ENCODE peak calls at places on chromosomes 3 and 15, in five cellular contexts. One of them, this sample, is unnamed.

GRCh38 chr3:42025388-42026138 is 63.7 kb upstream of the ULK4 start:
- DNase-seq in fibroblast of pulmonary artery: peak; percentile 98
- DNase-seq in fibroblast of the aortic adventitia: peak; percentile 98
- DNase-seq in Panc1: no peak
- DNase-seq in stimulated activated CD8-positive, alpha-beta memory T cell treated with anti-CD3 and anti-CD28 coated beads, Interleukin-7, amount 100 ng/mL, for 4 hours: no peak
- DNase-seq in this sample: peak; percentile 94

GRCh38 chr3:113242091-113242581 is 30.8 kb downstream of the BOC start:
- DNase-seq in fibroblast of pulmonary artery: peak; percentile 49
- DNase-seq in Panc1: no peak
- DNase-seq in stimulated activated CD8-positive, alpha-beta memory T cell treated with anti-CD3 and anti-CD28 coated beads, Interleukin-7, amount 100 ng/mL, for 4 hours: no peak
- DNase-seq in fibroblast of the aortic adventitia: peak; percentile 32
- DNase-seq in this sample: peak; percentile 85

GRCh38 chr15:67937153-67937761 is 97.4 kb upstream of the RNU6-1 start:
- DNase-seq in stimulated activated CD8-positive, alpha-beta memory T cell treated with anti-CD3 and anti-CD28 coated beads, Interleukin-7, amount 100 ng/mL, for 4 hours: no peak
- DNase-seq in Panc1: no peak
- DNase-seq in fibroblast of pulmonary artery: no peak
- DNase-seq in fibroblast of the aortic adventitia: no peak
- DNase-seq in this sample: no peak

GRCh38 chr15:70504305-70504951 is 258.9 kb downstream of the UACA start:
- DNase-seq in stimulated activated CD8-positive, alpha-beta memory T cell treated with anti-CD3 and anti-CD28 coated beads, Interleukin-7, amount 100 ng/mL, for 4 hours: no peak
- DNase-seq in Panc1: no peak
- DNase-seq in fibroblast of pulmonary artery: peak; percentile 69
- DNase-seq in fibroblast of the aortic adventitia: peak; percentile 90
- DNase-seq in this sample: peak; percentile 74

GRCh38 chr3:187954486-187955075 is 199.4 kb upstream of the LPP start:
- DNase-seq in fibroblast of the aortic adventitia: peak; percentile 74
- DNase-seq in Panc1: no peak
- DNase-seq in fibroblast of pulmonary artery: no peak
- DNase-seq in stimulated activated CD8-positive, alpha-beta memory T cell treated with anti-CD3 and anti-CD28 coated beads, Interleukin-7, amount 100 ng/mL, for 4 hours: no peak
- DNase-seq in this sample: no peak

GRCh38 chr3:62154457-62155148 is 218.7 kb downstream of the FEZF2 start:
- DNase-seq in Panc1: no peak
- DNase-seq in fibroblast of pulmonary artery: no peak
- DNase-seq in stimulated activated CD8-positive, alpha-beta memory T cell treated with anti-CD3 and anti-CD28 coated beads, Interleukin-7, amount 100 ng/mL, for 4 hours: no peak
- DNase-seq in fibroblast of the aortic adventitia: no peak
- DNase-seq in this sample: no peak

GRCh38 chr3:194111336-194111735 is 24.6 kb upstream of the HES1 start:
- DNase-seq in fibroblast of pulmonary artery: no peak
- DNase-seq in Panc1: no peak
- DNase-seq in fibroblast of the aortic adventitia: no peak
- DNase-seq in stimulated activated CD8-positive, alpha-beta memory T cell treated with anti-CD3 and anti-CD28 coated beads, Interleukin-7, amount 100 ng/mL, for 4 hours: no peak
- DNase-seq in this sample: no peak

GRCh38 chr3:95310560-95310959 is 1247.7 kb downstream of the NSUN3 start:
- DNase-seq in Panc1: no peak
- DNase-seq in stimulated activated CD8-positive, alpha-beta memory T cell treated with anti-CD3 and anti-CD28 coated beads, Interleukin-7, amount 100 ng/mL, for 4 hours: no peak
- DNase-seq in fibroblast of pulmonary artery: no peak
- DNase-seq in fibroblast of the aortic adventitia: no peak
- DNase-seq in this sample: no peak

GRCh38 chr3:191775451-191776233 is 314.7 kb downstream of the PYDC2 start:
- DNase-seq in fibroblast of pulmonary artery: no peak
- DNase-seq in fibroblast of the aortic adventitia: peak; percentile 7
- DNase-seq in stimulated activated CD8-positive, alpha-beta memory T cell treated with anti-CD3 and anti-CD28 coated beads, Interleukin-7, amount 100 ng/mL, for 4 hours: no peak
- DNase-seq in Panc1: no peak
- DNase-seq in this sample: no peak

GRCh38 chr15:58649175-58649574 is 100.3 kb downstream of the ADAM10 start:
- DNase-seq in Panc1: no peak
- DNase-seq in fibroblast of the aortic adventitia: no peak
- DNase-seq in fibroblast of pulmonary artery: no peak
- DNase-seq in stimulated activated CD8-positive, alpha-beta memory T cell treated with anti-CD3 and anti-CD28 coated beads, Interleukin-7, amount 100 ng/mL, for 4 hours: no peak
- DNase-seq in this sample: no peak

GRCh38 chr3:179410317-179410716 is 41.0 kb downstream of the GNB4 start:
- DNase-seq in Panc1: no peak
- DNase-seq in fibroblast of the aortic adventitia: no peak
- DNase-seq in stimulated activated CD8-positive, alpha-beta memory T cell treated with anti-CD3 and anti-CD28 coated beads, Interleukin-7, amount 100 ng/mL, for 4 hours: no peak
- DNase-seq in fibroblast of pulmonary artery: peak; percentile 8
- DNase-seq in this sample: peak; percentile 33

GRCh38 chr15:79028411-79028964 is 62.1 kb downstream of the RASGRF1 start:
- DNase-seq in stimulated activated CD8-positive, alpha-beta memory T cell treated with anti-CD3 and anti-CD28 coated beads, Interleukin-7, amount 100 ng/mL, for 4 hours: no peak
- DNase-seq in fibroblast of pulmonary artery: peak; percentile 49
- DNase-seq in fibroblast of the aortic adventitia: peak; percentile 32
- DNase-seq in Panc1: peak; percentile 52
- DNase-seq in this sample: peak; percentile 73

GRCh38 chr3:124780356-124780755 is 50.1 kb downstream of the UMPS start:
- DNase-seq in stimulated activated CD8-positive, alpha-beta memory T cell treated with anti-CD3 and anti-CD28 coated beads, Interleukin-7, amount 100 ng/mL, for 4 hours: no peak
- DNase-seq in fibroblast of the aortic adventitia: peak; percentile 94
- DNase-seq in Panc1: no peak
- DNase-seq in fibroblast of pulmonary artery: peak; percentile 87
- DNase-seq in this sample: no peak

GRCh38 chr15:101134780-101135179 is 117.1 kb downstream of the CHSY1 start:
- DNase-seq in fibroblast of pulmonary artery: no peak
- DNase-seq in stimulated activated CD8-positive, alpha-beta memory T cell treated with anti-CD3 and anti-CD28 coated beads, Interleukin-7, amount 100 ng/mL, for 4 hours: no peak
- DNase-seq in Panc1: no peak
- DNase-seq in fibroblast of the aortic adventitia: no peak
- DNase-seq in this sample: no peak

GRCh38 chr3:4511491-4512251 is 18.5 kb downstream of the ITPR1 start:
- DNase-seq in fibroblast of pulmonary artery: no peak
- DNase-seq in fibroblast of the aortic adventitia: no peak
- DNase-seq in Panc1: no peak
- DNase-seq in stimulated activated CD8-positive, alpha-beta memory T cell treated with anti-CD3 and anti-CD28 coated beads, Interleukin-7, amount 100 ng/mL, for 4 hours: no peak
- DNase-seq in this sample: no peak

GRCh38 chr15:75661041-75661778 is 13.5 kb downstream of the SNX33 start:
- DNase-seq in fibroblast of pulmonary artery: peak; percentile 93
- DNase-seq in fibroblast of the aortic adventitia: peak; percentile 95
- DNase-seq in Panc1: no peak
- DNase-seq in stimulated activated CD8-positive, alpha-beta memory T cell treated with anti-CD3 and anti-CD28 coated beads, Interleukin-7, amount 100 ng/mL, for 4 hours: no peak
- DNase-seq in this sample: no peak

GRCh38 chr3:109825971-109826810 is 488.8 kb upstream of the DPPA4 start:
- DNase-seq in fibroblast of the aortic adventitia: no peak
- DNase-seq in Panc1: no peak
- DNase-seq in stimulated activated CD8-positive, alpha-beta memory T cell treated with anti-CD3 and anti-CD28 coated beads, Interleukin-7, amount 100 ng/mL, for 4 hours: no peak
- DNase-seq in fibroblast of pulmonary artery: no peak
- DNase-seq in this sample: no peak

GRCh38 chr3:79521221-79521848 is 246.5 kb downstream of the ROBO1 start:
- DNase-seq in fibroblast of pulmonary artery: peak; percentile 66
- DNase-seq in stimulated activated CD8-positive, alpha-beta memory T cell treated with anti-CD3 and anti-CD28 coated beads, Interleukin-7, amount 100 ng/mL, for 4 hours: no peak
- DNase-seq in fibroblast of the aortic adventitia: peak; percentile 52
- DNase-seq in Panc1: peak; percentile 51
- DNase-seq in this sample: peak; percentile 73

GRCh38 chr3:59737209-59737608 is 687.4 kb upstream of the CFAP20DC start:
- DNase-seq in fibroblast of the aortic adventitia: peak; percentile 8
- DNase-seq in stimulated activated CD8-positive, alpha-beta memory T cell treated with anti-CD3 and anti-CD28 coated beads, Interleukin-7, amount 100 ng/mL, for 4 hours: no peak
- DNase-seq in fibroblast of pulmonary artery: no peak
- DNase-seq in Panc1: no peak
- DNase-seq in this sample: no peak

GRCh38 chr15:37709669-37710068 is 224.8 kb upstream of the TMCO5A start:
- DNase-seq in stimulated activated CD8-positive, alpha-beta memory T cell treated with anti-CD3 and anti-CD28 coated beads, Interleukin-7, amount 100 ng/mL, for 4 hours: no peak
- DNase-seq in fibroblast of pulmonary artery: no peak
- DNase-seq in Panc1: no peak
- DNase-seq in fibroblast of the aortic adventitia: no peak
- DNase-seq in this sample: no peak

GRCh38 chr3:64743166-64743565 is 55.4 kb upstream of the ADAMTS9 start:
- DNase-seq in fibroblast of pulmonary artery: no peak
- DNase-seq in Panc1: no peak
- DNase-seq in fibroblast of the aortic adventitia: no peak
- DNase-seq in stimulated activated CD8-positive, alpha-beta memory T cell treated with anti-CD3 and anti-CD28 coated beads, Interleukin-7, amount 100 ng/mL, for 4 hours: no peak
- DNase-seq in this sample: no peak

GRCh38 chr15:31488437-31489204 is 162.0 kb downstream of the KLF13 start:
- DNase-seq in fibroblast of the aortic adventitia: peak; percentile 96
- DNase-seq in stimulated activated CD8-positive, alpha-beta memory T cell treated with anti-CD3 and anti-CD28 coated beads, Interleukin-7, amount 100 ng/mL, for 4 hours: no peak
- DNase-seq in fibroblast of pulmonary artery: peak; percentile 94
- DNase-seq in Panc1: peak; percentile 38
- DNase-seq in this sample: peak; percentile 74